ENCODE peak calls at places on chromosomes 7 and 10, in four cellular contexts. One of them, this sample, is unnamed.
A peak's percentile ranks its signal among the peaks of the same experiment; 100 is the strongest.

GRCh38 chr7:101058355-101058754 is 26.9 kb upstream of the TRIM56 start:
- DNase-seq in right atrium auricular region: no peak
- DNase-seq in GM12865: peak; percentile 57
- DNase-seq in fibroblast of lung: peak; percentile 49
- DNase-seq in this sample: peak; percentile 64

GRCh38 chr7:100033526-100033925 is 16.0 kb upstream of the ZSCAN21 start:
- DNase-seq in fibroblast of lung: no peak
- DNase-seq in right atrium auricular region: no peak
- DNase-seq in GM12865: no peak
- DNase-seq in this sample: no peak

GRCh38 chr10:124425227-124425962 is 6.7 kb upstream of the OAT start:
- DNase-seq in right atrium auricular region: no peak
- DNase-seq in fibroblast of lung: no peak
- DNase-seq in GM12865: no peak
- DNase-seq in this sample: no peak

GRCh38 chr7:155998766-155999630 is 186.7 kb upstream of the SHH start:
- DNase-seq in GM12865: no peak
- DNase-seq in right atrium auricular region: peak; percentile 38
- DNase-seq in fibroblast of lung: no peak
- DNase-seq in this sample: no peak

GRCh38 chr7:101173752-101174244 is 6.3 kb downstream of the NAT16 start:
- DNase-seq in fibroblast of lung: no peak
- DNase-seq in right atrium auricular region: no peak
- DNase-seq in GM12865: peak; percentile 73
- DNase-seq in this sample: peak; percentile 51

GRCh38 chr10:113891476-113891875 is 37.0 kb downstream of the NHLRC2 start:
- DNase-seq in fibroblast of lung: no peak
- DNase-seq in GM12865: no peak
- DNase-seq in right atrium auricular region: no peak
- DNase-seq in this sample: no peak

GRCh38 chr10:11647676-11648075 is 36.2 kb upstream of the USP6NL start:
- DNase-seq in right atrium auricular region: no peak
- DNase-seq in GM12865: no peak
- DNase-seq in fibroblast of lung: no peak
- DNase-seq in this sample: no peak

GRCh38 chr7:55018361-55019328 is at the start of gene EGFR:
- DNase-seq in GM12865: no peak
- DNase-seq in fibroblast of lung: peak; percentile 82
- DNase-seq in right atrium auricular region: peak; percentile 80
- DNase-seq in this sample: peak; percentile 90

GRCh38 chr10:43259981-43260761 is 6.7 kb downstream of the RASGEF1A start:
- DNase-seq in fibroblast of lung: no peak
- DNase-seq in right atrium auricular region: peak; percentile 58
- DNase-seq in GM12865: peak; percentile 31
- DNase-seq in this sample: peak; percentile 31

GRCh38 chr7:99090811-99091582 is 52.9 kb downstream of the SMURF1 start:
- DNase-seq in GM12865: no peak
- DNase-seq in right atrium auricular region: no peak
- DNase-seq in fibroblast of lung: peak; percentile 62
- DNase-seq in this sample: no peak

GRCh38 chr7:3172768-3173280 is 128.2 kb upstream of the SDK1 start:
- DNase-seq in right atrium auricular region: no peak
- DNase-seq in fibroblast of lung: no peak
- DNase-seq in GM12865: no peak
- DNase-seq in this sample: no peak